ENCODE peak calls at places on chromosomes 16 and 17, in six cellular contexts. M is EL; K is dorsolateral prefrontal cortex; G is adipocyte; J is central memory CD4-positive, alpha-beta T cell; H is epithelial cell of esophagus. F is an unnamed sample.

GRCh38 chr17:55642741-55643140 is 79.9 kb downstream of the TMEM100 start:
- DNase-seq in H (no peak), K (no peak), M (peak), J (no peak), G (no peak), F (no peak)

GRCh38 chr16:9258423-9259051 is 167.1 kb downstream of the HAPSTR1 start:
- DNase-seq in G (peak), K (peak), J (no peak), M (peak), H (peak), F (peak)

GRCh38 chr17:73304971-73305786 is 6.6 kb downstream of the CDC42EP4 start:
- DNase-seq in K (no peak), G (peak), M (peak), J (no peak), H (peak), F (peak)

GRCh38 chr17:66016231-66016630 is 175.7 kb downstream of the CEP112 start:
- DNase-seq in K (no peak), M (no peak), G (no peak), H (no peak), J (no peak), F (no peak)

GRCh38 chr17:82936768-82937171 is 96.9 kb upstream of the ZNF750 start:
- DNase-seq in G (no peak), J (no peak), M (no peak), K (peak), H (no peak), F (no peak)

GRCh38 chr16:10868562-10869469 is 8.2 kb upstream of the CIITA start:
- DNase-seq in K (no peak), G (no peak), M (no peak), J (no peak), H (no peak), F (no peak)

GRCh38 chr16:49439050-49439449 is 65.4 kb downstream of the C16orf78 start:
- DNase-seq in H (no peak), J (no peak), G (no peak), K (no peak), M (no peak), F (no peak)

GRCh38 chr17:75808905-75809621 is 24.5 kb downstream of the UNK start:
- DNase-seq in G (peak), K (no peak), J (no peak), H (peak), M (no peak), F (peak)

GRCh38 chr17:42673885-42674754 is 2.7 kb downstream of the PLEKHH3 start:
- DNase-seq in M (peak), K (no peak), H (peak), J (no peak), G (peak), F (peak)

GRCh38 chr17:64005734-64006167 is 7.6 kb downstream of the PRR29 start:
- DNase-seq in J (no peak), K (no peak), G (no peak), H (no peak), M (peak), F (no peak)

GRCh38 chr16:9401173-9401572 is 309.7 kb downstream of the HAPSTR1 start:
- DNase-seq in M (no peak), H (no peak), K (no peak), J (no peak), G (no peak), F (no peak)

GRCh38 chr17:43917348-43918025 is 10.2 kb upstream of the MPP2 start:
- DNase-seq in H (peak), K (peak), M (no peak), J (peak), G (no peak), F (no peak)

GRCh38 chr16:12573300-12573699 is 230.4 kb downstream of the CPPED1 start:
- DNase-seq in G (no peak), K (peak), M (no peak), J (no peak), H (no peak), F (no peak)

GRCh38 chr17:82932146-82933005 is 92.6 kb upstream of the ZNF750 start:
- DNase-seq in H (peak), K (no peak), J (no peak), G (peak), M (peak), F (no peak)

GRCh38 chr16:87959391-87959968 is 8.2 kb downstream of the BANP start:
- DNase-seq in G (no peak), M (no peak), H (no peak), K (no peak), J (no peak), F (no peak)

GRCh38 chr17:15649861-15650391 is 30.4 kb upstream of the FBXW10B start:
- DNase-seq in G (peak), M (peak), J (no peak), H (peak), K (no peak), F (peak)

GRCh38 chr16:84553873-84554399 is 49.5 kb upstream of the MEAK7 start:
- DNase-seq in G (no peak), M (no peak), H (no peak), K (no peak), J (peak), F (no peak)

GRCh38 chr17:27494192-27495091 is 38.2 kb downstream of the KSR1 start:
- DNase-seq in K (no peak), M (no peak), J (no peak), H (peak), G (peak), F (peak)

GRCh38 chr17:63124536-63124935 is 158.5 kb downstream of the TANC2 start:
- DNase-seq in M (no peak), K (no peak), H (peak), J (no peak), G (no peak), F (no peak)

GRCh38 chr17:8925808-8926207 is 39.7 kb downstream of the PIK3R5 start:
- DNase-seq in M (no peak), J (no peak), K (no peak), G (no peak), H (no peak), F (no peak)

GRCh38 chr16:2250652-2251280 is 621 bp downstream of the ECI1 start:
- DNase-seq in K (no peak), M (peak), G (peak), J (peak), H (peak), F (no peak)

GRCh38 chr17:1834378-1835149 is 4.8 kb downstream of the RPA1 start:
- DNase-seq in K (no peak), M (no peak), J (peak), H (no peak), G (no peak), F (no peak)

GRCh38 chr17:80991645-80992076 is at the start of gene CHMP6:
- DNase-seq in H (peak), G (peak), J (peak), K (peak), M (peak), F (peak)

GRCh38 chr17:7798839-7799238 is 35.2 kb upstream of the KDM6B start:
- DNase-seq in K (no peak), J (no peak), M (no peak), G (no peak), H (no peak), F (no peak)

GRCh38 chr17:58615768-58616659 is 75.8 kb downstream of the TEX14 start:
- DNase-seq in H (no peak), M (no peak), G (no peak), J (no peak), K (no peak), F (no peak)

GRCh38 chr16:27840311-27841060 is 223.0 kb downstream of the GSG1L start:
- DNase-seq in H (no peak), K (no peak), M (no peak), G (no peak), J (no peak), F (no peak)

GRCh38 chr17:82126479-82127314 is 28.7 kb upstream of the FASN start:
- DNase-seq in M (no peak), G (no peak), K (no peak), H (no peak), J (peak), F (no peak)